ENCODE peak calls at places on chromosomes 12 and 14, in four cellular contexts. C is HCT116, Y is IMR-90, J is tibial nerve. E is an unnamed sample.

GRCh38 chr12:57864811-57865751 is 18.6 kb upstream of the CTDSP2 start:
- DNase-seq in C (peak; percentile 32), Y (peak; percentile 77), J (peak; percentile 67), E (peak; percentile 69)

GRCh38 chr12:111840831-111841230 is 1.2 kb upstream of the MAPKAPK5 start:
- DNase-seq in C (no peak), Y (no peak), J (no peak), E (no peak)

GRCh38 chr14:99609245-99610117 is 5.5 kb upstream of the CCDC85C start:
- DNase-seq in C (no peak), Y (peak; percentile 33), J (no peak), E (no peak)

GRCh38 chr12:119841433-119842210 is 35.5 kb downstream of the CIT start:
- DNase-seq in C (no peak), Y (peak; percentile 27), J (no peak), E (no peak)

GRCh38 chr12:50102648-50103309 is 1.0 kb upstream of the GPD1 start:
- DNase-seq in C (no peak), Y (no peak), J (no peak), E (no peak)

GRCh38 chr12:111429760-111430417 is 24.2 kb downstream of the SH2B3 start:
- DNase-seq in C (no peak), Y (no peak), J (no peak), E (no peak)

GRCh38 chr12:5258498-5258897 is 173.4 kb upstream of the NTF3 start:
- DNase-seq in C (no peak), Y (peak; percentile 86), J (peak; percentile 29), E (peak; percentile 71)

GRCh38 chr12:43079481-43079880 is 472.5 kb downstream of the ADAMTS20 start:
- DNase-seq in C (no peak), Y (no peak), J (no peak), E (peak; percentile 6)

GRCh38 chr12:132373967-132374820 is 44.8 kb upstream of the GALNT9 start:
- DNase-seq in C (no peak), Y (no peak), J (no peak), E (no peak)

GRCh38 chr14:102573591-102574046 is 18.8 kb upstream of the RCOR1 start:
- DNase-seq in C (no peak), Y (no peak), J (no peak), E (no peak)

GRCh38 chr14:94671870-94672444 is 59.8 kb downstream of the SERPINA3 start:
- DNase-seq in C (no peak), Y (no peak), J (no peak), E (no peak)

GRCh38 chr12:84161296-84161695 is 751.3 kb downstream of the SLC6A15 start:
- DNase-seq in C (no peak), Y (no peak), J (no peak), E (no peak)

GRCh38 chr12:1635656-1636055 is 6.6 kb downstream of the WNT5B start:
- DNase-seq in C (no peak), Y (no peak), J (no peak), E (no peak)

GRCh38 chr12:15856097-15856982 is 25.8 kb upstream of the STRAP start:
- DNase-seq in C (peak; percentile 68), Y (peak; percentile 76), J (peak; percentile 93), E (peak; percentile 47)

GRCh38 chr14:103463149-103463548 is 59.5 kb downstream of the CKB start:
- DNase-seq in C (no peak), Y (no peak), J (no peak), E (no peak)

GRCh38 chr12:132286912-132287311 is 42.5 kb downstream of the GALNT9 start:
- DNase-seq in C (peak; percentile 75), Y (no peak), J (no peak), E (no peak)

GRCh38 chr14:65926504-65926903 is 514.0 kb downstream of the FUT8 start:
- DNase-seq in C (no peak), Y (no peak), J (no peak), E (no peak)

GRCh38 chr12:42609605-42610004 is 20.1 kb upstream of the PRICKLE1 start:
- DNase-seq in C (no peak), Y (peak; percentile 49), J (no peak), E (no peak)

GRCh38 chr12:13135336-13136178 is 32.1 kb upstream of the GSG1 start:
- DNase-seq in C (peak; percentile 47), Y (peak; percentile 83), J (no peak), E (peak; percentile 64)

GRCh38 chr12:52781399-52782082 is 4.4 kb upstream of the KRT76 start:
- DNase-seq in C (no peak), Y (no peak), J (no peak), E (no peak)

GRCh38 chr14:72747652-72748051 is 146.2 kb downstream of the DPF3 start:
- DNase-seq in C (no peak), Y (no peak), J (no peak), E (no peak)

GRCh38 chr12:88553941-88554658 is 26.2 kb downstream of the KITLG start:
- DNase-seq in C (peak; percentile 49), Y (peak; percentile 64), J (peak; percentile 44), E (peak; percentile 75)

GRCh38 chr12:127343941-127344340 is 923.0 kb upstream of the TMEM132C start:
- DNase-seq in C (no peak), Y (no peak), J (no peak), E (no peak)

GRCh38 chr12:108821407-108822397 is 35.7 kb downstream of the SSH1 start:
- DNase-seq in C (no peak), Y (peak; percentile 69), J (no peak), E (no peak)

GRCh38 chr12:21296751-21297406 is 37.8 kb downstream of the SLCO1A2 start:
- DNase-seq in C (no peak), Y (peak; percentile 2), J (no peak), E (no peak)

GRCh38 chr14:74418031-74418430 is 8.0 kb downstream of the SYNDIG1L start:
- DNase-seq in C (no peak), Y (no peak), J (no peak), E (no peak)

GRCh38 chr12:62659457-62660295 is 193.1 kb downstream of the MON2 start:
- DNase-seq in C (no peak), Y (no peak), J (no peak), E (no peak)
- H3K4me1 ChIP-seq in C (peaks cover 3% of the 10 kb centered on the region), Y (peaks cover 3% of the 10 kb centered on the region), J (no peaks in the 10 kb centered on the region), E (peaks cover 14% of the 10 kb centered on the region)

DNA sequence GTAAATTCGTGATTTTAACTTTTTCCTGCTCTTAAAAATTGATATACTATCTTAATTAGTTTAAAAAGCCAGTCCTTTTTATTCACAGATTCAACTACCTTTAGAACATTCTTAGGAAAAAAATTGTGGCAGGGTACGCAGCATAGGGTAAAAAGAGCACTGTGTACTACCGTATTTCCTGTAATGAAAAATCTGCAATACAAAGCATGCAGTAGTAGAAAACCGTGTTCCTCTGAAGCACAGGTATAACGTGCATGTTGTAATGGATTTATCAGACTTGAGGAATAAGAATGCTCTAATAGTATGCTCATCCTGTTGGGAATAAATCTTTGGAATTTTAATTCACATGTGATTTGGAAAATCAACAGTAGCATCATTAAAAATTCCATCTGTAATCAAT is 140.5 kb downstream of the UNC79 start:
- DNase-seq in C (no peak), Y (no peak), J (no peak), E (no peak)
- H3K4me1 ChIP-seq in C (no peaks in the 10 kb centered on the region), Y (no peaks in the 10 kb centered on the region), J (no peaks in the 10 kb centered on the region), E (no peaks in the 10 kb centered on the region)

GRCh38 chr14:91898256-91898843 is 31.0 kb upstream of the TC2N start:
- DNase-seq in C (no peak), Y (no peak), J (no peak), E (no peak)

GRCh38 chr14:91901449-91902250 is 34.3 kb upstream of the TC2N start:
- DNase-seq in C (no peak), Y (no peak), J (peak; percentile 44), E (no peak)

GRCh38 chr14:91897121-91897701 is 29.9 kb upstream of the TC2N start:
- DNase-seq in C (no peak), Y (peak; percentile 68), J (peak; percentile 50), E (no peak)

GRCh38 chr14:91899777-91900176 is 32.4 kb upstream of the TC2N start:
- DNase-seq in C (no peak), Y (no peak), J (no peak), E (no peak)

GRCh38 chr14:91899213-91899612 is 31.9 kb upstream of the TC2N start:
- DNase-seq in C (no peak), Y (no peak), J (no peak), E (no peak)
- H3K4me1 ChIP-seq in C (no peaks in the 10 kb centered on the region), Y (peaks cover 6% of the 10 kb centered on the region), J (peaks cover 33% of the 10 kb centered on the region), E (no peaks in the 10 kb centered on the region)

GRCh38 chr14:92524603-92525185 is 11.1 kb downstream of the RIN3 start:
- DNase-seq in C (no peak), Y (no peak), J (no peak), E (no peak)

GRCh38 chr14:92525318-92526095 is 11.9 kb downstream of the RIN3 start:
- DNase-seq in C (no peak), Y (no peak), J (no peak), E (no peak)

GRCh38 chr14:92520701-92521415 is 7.3 kb downstream of the RIN3 start:
- DNase-seq in C (no peak), Y (no peak), J (no peak), E (no peak)

GRCh38 chr14:92520102-92520651 is 6.6 kb downstream of the RIN3 start:
- DNase-seq in C (no peak), Y (no peak), J (no peak), E (no peak)

DNA sequence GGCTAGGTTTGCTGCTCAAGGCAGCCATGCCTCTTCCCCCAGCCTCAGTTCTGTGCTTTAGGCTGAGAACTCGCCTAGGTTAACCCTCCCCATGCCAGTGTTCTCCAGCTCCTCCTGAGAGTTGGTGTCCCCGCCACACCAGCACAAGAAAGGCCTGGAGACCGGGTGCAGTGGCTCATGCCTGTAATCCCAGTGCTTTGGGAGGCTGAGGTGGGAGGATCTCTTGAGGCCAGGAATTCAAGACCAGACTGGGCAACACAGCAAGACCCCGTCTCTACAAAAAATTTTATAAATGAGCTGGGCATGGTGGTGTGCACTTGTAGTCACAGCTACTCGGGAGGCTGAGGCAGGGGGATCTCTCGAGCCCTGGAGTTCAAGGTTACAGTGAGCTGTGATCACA is 10.2 kb downstream of the RIN3 start:
- DNase-seq in C (no peak), Y (no peak), J (no peak), E (no peak)
- H3K4me1 ChIP-seq in C (no peaks in the 10 kb centered on the region), Y (peaks cover 23% of the 10 kb centered on the region), J (no peaks in the 10 kb centered on the region), E (no peaks in the 10 kb centered on the region)

GRCh38 chr14:86826641-86827040 is 1166.3 kb downstream of the GALC start:
- DNase-seq in C (no peak), Y (peak; percentile 51), J (no peak), E (no peak)
- H3K4me1 ChIP-seq in C (no peaks in the 10 kb centered on the region), Y (peaks cover 1% of the 10 kb centered on the region), J (no peaks in the 10 kb centered on the region), E (no peaks in the 10 kb centered on the region)

GRCh38 chr14:56569174-56569573 is 10.4 kb upstream of the TMEM260 start:
- DNase-seq in C (no peak), Y (no peak), J (no peak), E (no peak)
- H3K4me1 ChIP-seq in C (peaks cover 4% of the 10 kb centered on the region), Y (no peaks in the 10 kb centered on the region), J (no peaks in the 10 kb centered on the region), E (no peaks in the 10 kb centered on the region)